ENCODE peak calls at places on chromosome 9, in five cellular contexts. M, D, O, I and C are unnamed samples.

GRCh38 chr9:81394816-81395215 is 294.5 kb downstream of the TLE1 start:
- DNase-seq in D (no peak), O (no peak), M (no peak), I (no peak), C (no peak)

GRCh38 chr9:99127372-99128132 is 22.6 kb downstream of the TGFBR1 start:
- DNase-seq in O (no peak), M (no peak), I (no peak), D (no peak), C (no peak)

GRCh38 chr9:113992994-113993393 is 85.1 kb downstream of the AMBP start:
- DNase-seq in I (peak; percentile 29), O (no peak), M (peak; percentile 56), D (no peak), C (no peak)

GRCh38 chr9:124010665-124011321 is 775 bp upstream of the LHX2 start:
- DNase-seq in I (no peak), D (peak; percentile 70), M (peak; percentile 31), O (no peak), C (no peak)

GRCh38 chr9:92474569-92474968 is 7.7 kb downstream of the ASPN start:
- DNase-seq in I (no peak), M (no peak), D (no peak), O (no peak), C (no peak)

GRCh38 chr9:9973062-9973461 is 639.7 kb downstream of the PTPRD start:
- DNase-seq in M (no peak), O (no peak), I (no peak), D (peak; percentile 28), C (no peak)

GRCh38 chr9:125749287-125749935 is 2.2 kb downstream of the PBX3 start:
- DNase-seq in M (no peak), O (no peak), D (no peak), I (no peak), C (no peak)

GRCh38 chr9:106893088-106893487 is 30.1 kb downstream of the ZNF462 start:
- DNase-seq in M (no peak), I (no peak), O (no peak), D (no peak), C (no peak)

GRCh38 chr9:23621166-23621565 is 204.9 kb downstream of the ELAVL2 start:
- DNase-seq in I (no peak), M (no peak), D (no peak), O (no peak), C (no peak)

GRCh38 chr9:15977438-15977837 is 424.6 kb downstream of the CCDC171 start:
- DNase-seq in D (no peak), I (no peak), M (no peak), O (no peak), C (no peak)

GRCh38 chr9:110802416-110803035 is 133.9 kb downstream of the MUSK start:
- DNase-seq in I (no peak), M (no peak), D (no peak), O (no peak), C (no peak)

GRCh38 chr9:96232539-96233241 is 69.3 kb downstream of the HSD17B3 start:
- DNase-seq in M (peak; percentile 36), I (no peak), D (peak; percentile 78), O (peak; percentile 39), C (peak; percentile 89)

GRCh38 chr9:31604516-31604915 is 779.9 kb upstream of the ACO1 start:
- DNase-seq in O (no peak), D (no peak), I (no peak), M (no peak), C (no peak)

GRCh38 chr9:130665431-130666392 is 1.3 kb downstream of the PRDM12 start:
- DNase-seq in M (no peak), O (peak; percentile 57), I (no peak), D (peak; percentile 76), C (no peak)

GRCh38 chr9:117782931-117783788 is 79.0 kb downstream of the TLR4 start:
- DNase-seq in D (peak; percentile 87), O (no peak), M (peak; percentile 87), I (peak; percentile 80), C (peak; percentile 73)

GRCh38 chr9:95330720-95331404 is 13.4 kb upstream of the FANCC start:
- DNase-seq in I (no peak), D (no peak), O (no peak), M (no peak), C (no peak)

GRCh38 chr9:110179734-110180133 is 28.2 kb downstream of the C9orf152 start:
- DNase-seq in M (no peak), I (no peak), O (no peak), D (no peak), C (no peak)

GRCh38 chr9:111561165-111561719 is 36.3 kb downstream of the ZNF483 start:
- DNase-seq in I (no peak), O (no peak), D (no peak), M (no peak), C (no peak)

GRCh38 chr9:133813749-133814585 is 75.8 kb upstream of the SARDH start:
- DNase-seq in M (no peak), O (no peak), I (no peak), D (no peak), C (peak; percentile 75)

GRCh38 chr9:9790216-9790872 is 822.5 kb downstream of the PTPRD start:
- DNase-seq in O (no peak), I (no peak), M (peak; percentile 6), D (peak; percentile 74), C (no peak)

GRCh38 chr9:72579880-72580570 is 58.6 kb downstream of the TMC1 start:
- DNase-seq in O (peak; percentile 17), I (no peak), D (no peak), M (no peak), C (no peak)

GRCh38 chr9:91211919-91212318 is 149.8 kb downstream of the AUH start:
- DNase-seq in M (no peak), O (no peak), I (no peak), D (no peak), C (no peak)

GRCh38 chr9:137423001-137423809 is at the start of the genes EXD3 and NOXA1:
- DNase-seq in D (peak; percentile 97), O (peak; percentile 97), M (peak; percentile 93), I (peak; percentile 95), C (peak; percentile 96)

GRCh38 chr9:137426018-137426681 is 3.0 kb downstream of the NOXA1 start:
- DNase-seq in M (no peak), O (no peak), I (no peak), D (no peak), C (no peak)

GRCh38 chr9:137421838-137422667 is 909 bp downstream of the EXD3 start:
- DNase-seq in O (no peak), M (no peak), D (peak; percentile 49), I (no peak), C (peak; percentile 37)

GRCh38 chr9:137423810-137424291 is 658 bp downstream of the NOXA1 start:
- DNase-seq in O (peak; percentile 53), D (peak; percentile 34), M (peak; percentile 36), I (no peak), C (peak; percentile 82)

GRCh38 chr9:137422668-137423000 is 328 bp downstream of the EXD3 start:
- DNase-seq in O (peak; percentile 75), D (no peak), M (peak; percentile 35), I (no peak), C (peak; percentile 69)
- TF ChIP-seq CTCF in O (no peak), D (no peak), M (no peak), I (no peak), C (no peak)

GRCh38 chr9:613771-614347 is 227.6 kb upstream of the DMRT1 start:
- DNase-seq in O (peak; percentile 4), I (peak; percentile 83), M (peak; percentile 90), D (peak; percentile 83), C (peak; percentile 92)

GRCh38 chr9:616694-617093 is 224.8 kb upstream of the DMRT1 start:
- DNase-seq in O (no peak), D (no peak), I (no peak), M (no peak), C (no peak)

GRCh38 chr9:615756-616155 is 225.7 kb upstream of the DMRT1 start:
- DNase-seq in M (no peak), O (no peak), I (no peak), D (no peak), C (no peak)

GRCh38 chr9:617441-618085 is 223.9 kb upstream of the DMRT1 start:
- DNase-seq in M (no peak), I (no peak), D (peak; percentile 39), O (no peak), C (no peak)

GRCh38 chr9:614421-614820 is 227.1 kb upstream of the DMRT1 start:
- DNase-seq in I (no peak), M (peak; percentile 48), O (no peak), D (no peak), C (no peak)
- TF ChIP-seq POLR2AphosphoS5 in I (no peak), M (no peak), O (no peak), D (no peak), C (no peak)

GRCh38 chr9:22211588-22212360 is 202.7 kb upstream of the CDKN2B start:
- DNase-seq in M (no peak), O (no peak), I (no peak), D (no peak), C (no peak)
- TF ChIP-seq CTCF in M (no peak), O (no peak), I (no peak), D (no peak), C (no peak)

GRCh38 chr9:85377751-85378289 is 363.9 kb downstream of the AGTPBP1 start:
- DNase-seq in D (no peak), M (no peak), O (no peak), I (no peak), C (no peak)
- TF ChIP-seq POLR2AphosphoS5 in D (no peak), M (no peak), O (no peak), I (no peak), C (no peak)

GRCh38 chr9:83479765-83480164 is 58.4 kb downstream of the FRMD3 start:
- DNase-seq in M (no peak), O (no peak), I (no peak), D (no peak), C (no peak)

GRCh38 chr9:83477571-83477970 is 60.6 kb downstream of the FRMD3 start:
- DNase-seq in D (no peak), O (no peak), I (no peak), M (no peak), C (no peak)

DNA sequence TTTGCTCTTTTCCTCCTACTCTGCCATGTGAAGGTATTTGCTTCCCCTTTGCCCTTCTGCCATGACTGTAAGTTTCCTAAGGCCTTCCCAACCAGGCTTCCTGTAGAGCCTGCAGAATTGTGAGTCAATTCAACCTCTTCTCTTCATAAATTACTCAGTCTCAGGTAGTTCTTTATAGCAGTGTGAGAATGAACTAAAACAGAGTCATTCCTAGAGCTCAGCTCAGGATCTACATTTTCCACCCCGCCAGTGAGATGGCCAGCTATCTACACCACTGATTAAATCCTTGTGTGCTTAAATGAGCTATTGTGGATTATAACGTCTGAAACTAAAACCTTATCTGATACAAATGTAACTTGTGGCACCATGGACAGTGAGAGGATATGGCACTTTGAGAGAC is 55.0 kb downstream of the FRMD3 start:
- DNase-seq in I (no peak), O (no peak), M (no peak), D (no peak), C (no peak)
- TF ChIP-seq CTCF in I (no peak), O (no peak), M (no peak), D (no peak), C (no peak)

GRCh38 chr9:135907446-135908333 is at the start of gene CAMSAP1:
- DNase-seq in O (peak; percentile 96), M (peak; percentile 85), D (peak; percentile 91), I (peak; percentile 95), C (peak; percentile 96)
- TF ChIP-seq POLR2AphosphoS5 in O (peak; percentile 60), M (peak; percentile 44), D (peak; percentile 88), I (no peak), C (peak; percentile 51)

GRCh38 chr9:128340691-128341434 is 536 bp downstream of the SLC27A4 start:
- DNase-seq in O (no peak), M (peak; percentile 10), I (no peak), D (peak; percentile 48), C (no peak)
- TF ChIP-seq CTCF in O (no peak), M (no peak), I (no peak), D (no peak), C (no peak)